ENCODE peak calls at places on chromosomes 11 and 22, in five cellular contexts. Z is IMR-90, H is A549, Y is HCT116, O is K562. D is an unnamed sample.

GRCh38 chr11:62726156-62727006 is 876 bp downstream of the HNRNPUL2 start:
- DNase-seq in O (peak; percentile 29), H (no peak), Z (no peak), Y (no peak), D (no peak)

GRCh38 chr22:37448521-37449150 is 21.4 kb upstream of the ELFN2 start:
- DNase-seq in H (no peak), O (no peak), Y (no peak), Z (no peak), D (no peak)

GRCh38 chr22:24516301-24516737 is 21.2 kb downstream of the UPB1 start:
- DNase-seq in O (no peak), Z (peak; percentile 93), H (peak; percentile 19), Y (no peak), D (peak; percentile 62)

GRCh38 chr11:102318469-102318868 is 1.2 kb downstream of the BIRC3 start:
- DNase-seq in O (no peak), Z (peak; percentile 48), Y (no peak), H (peak; percentile 79), D (no peak)

GRCh38 chr11:36012979-36013378 is 69.1 kb downstream of the LDLRAD3 start:
- DNase-seq in H (no peak), O (no peak), Y (no peak), Z (peak; percentile 49), D (no peak)

GRCh38 chr11:72759468-72759867 is 7.3 kb upstream of the ARAP1 start:
- DNase-seq in Y (no peak), H (no peak), Z (no peak), O (no peak), D (no peak)

GRCh38 chr11:21612326-21612725 is 580.6 kb upstream of the ANO5 start:
- DNase-seq in O (no peak), Y (no peak), Z (no peak), H (no peak), D (no peak)

GRCh38 chr11:73997120-73997772 is 11.6 kb downstream of the UCP3 start:
- DNase-seq in Z (no peak), O (no peak), Y (no peak), H (no peak), D (no peak)

GRCh38 chr11:130478881-130479280 is 30.4 kb downstream of the ADAMTS15 start:
- DNase-seq in O (no peak), H (no peak), Z (peak; percentile 34), Y (no peak), D (no peak)

GRCh38 chr11:112499153-112499907 is 238.7 kb upstream of the PLET1 start:
- DNase-seq in H (no peak), O (no peak), Z (no peak), Y (no peak), D (no peak)

GRCh38 chr11:86047275-86047991 is 21.5 kb downstream of the PICALM start:
- DNase-seq in H (no peak), O (no peak), Y (no peak), Z (peak; percentile 54), D (no peak)

GRCh38 chr11:76810151-76810853 is 27.1 kb downstream of the TSKU start:
- DNase-seq in Y (peak; percentile 15), O (no peak), Z (no peak), H (peak; percentile 50), D (no peak)

GRCh38 chr11:65487467-65488272 is 11.2 kb upstream of the MALAT1 start:
- DNase-seq in H (peak; percentile 100), Z (peak; percentile 100), Y (peak; percentile 99), O (peak; percentile 90), D (peak; percentile 99)

GRCh38 chr22:19494676-19495173 is 15.0 kb downstream of the CDC45 start:
- DNase-seq in O (no peak), Y (no peak), Z (no peak), H (no peak), D (no peak)

GRCh38 chr11:118230088-118230487 is 5.3 kb upstream of the JAML start:
- DNase-seq in H (no peak), Z (no peak), O (no peak), Y (no peak), D (no peak)

GRCh38 chr11:107821199-107821926 is 37.2 kb downstream of the SLC35F2 start:
- DNase-seq in Y (no peak), Z (peak; percentile 50), H (no peak), O (no peak), D (no peak)

GRCh38 chr22:38700271-38700788 is 413 bp downstream of the JOSD1 start:
- DNase-seq in Z (no peak), H (no peak), O (peak; percentile 64), Y (no peak), D (peak; percentile 35)

GRCh38 chr11:25900814-25901213 is 431.1 kb upstream of the ANO3 start:
- DNase-seq in H (no peak), Z (no peak), Y (no peak), O (no peak), D (no peak)

GRCh38 chr11:76335827-76336226 is 45.1 kb downstream of the THAP12 start:
- DNase-seq in H (no peak), Y (no peak), O (no peak), Z (no peak), D (no peak)

GRCh38 chr22:43441751-43442150 is 29.9 kb downstream of the MPPED1 start:
- DNase-seq in H (no peak), O (no peak), Z (no peak), Y (no peak), D (no peak)

GRCh38 chr11:127259118-127259517 is 258.5 kb upstream of the KIRREL3 start:
- DNase-seq in Y (no peak), H (no peak), O (no peak), Z (no peak), D (no peak)

GRCh38 chr22:36773935-36774334 is 2.0 kb downstream of the IFT27 start:
- DNase-seq in Y (no peak), O (no peak), Z (peak; percentile 49), H (peak; percentile 63), D (no peak)

GRCh38 chr11:73210916-73211667 is 7.0 kb upstream of the P2RY2 start:
- DNase-seq in H (no peak), Y (no peak), Z (no peak), O (no peak), D (no peak)

GRCh38 chr11:62592216-62592815 is 993 bp upstream of the TUT1 start:
- DNase-seq in Z (no peak), O (peak; percentile 59), Y (no peak), H (no peak), D (no peak)

GRCh38 chr11:111733009-111733408 is 33.2 kb downstream of the PPP2R1B start:
- DNase-seq in Y (no peak), O (no peak), H (no peak), Z (peak; percentile 91), D (no peak)

DNA sequence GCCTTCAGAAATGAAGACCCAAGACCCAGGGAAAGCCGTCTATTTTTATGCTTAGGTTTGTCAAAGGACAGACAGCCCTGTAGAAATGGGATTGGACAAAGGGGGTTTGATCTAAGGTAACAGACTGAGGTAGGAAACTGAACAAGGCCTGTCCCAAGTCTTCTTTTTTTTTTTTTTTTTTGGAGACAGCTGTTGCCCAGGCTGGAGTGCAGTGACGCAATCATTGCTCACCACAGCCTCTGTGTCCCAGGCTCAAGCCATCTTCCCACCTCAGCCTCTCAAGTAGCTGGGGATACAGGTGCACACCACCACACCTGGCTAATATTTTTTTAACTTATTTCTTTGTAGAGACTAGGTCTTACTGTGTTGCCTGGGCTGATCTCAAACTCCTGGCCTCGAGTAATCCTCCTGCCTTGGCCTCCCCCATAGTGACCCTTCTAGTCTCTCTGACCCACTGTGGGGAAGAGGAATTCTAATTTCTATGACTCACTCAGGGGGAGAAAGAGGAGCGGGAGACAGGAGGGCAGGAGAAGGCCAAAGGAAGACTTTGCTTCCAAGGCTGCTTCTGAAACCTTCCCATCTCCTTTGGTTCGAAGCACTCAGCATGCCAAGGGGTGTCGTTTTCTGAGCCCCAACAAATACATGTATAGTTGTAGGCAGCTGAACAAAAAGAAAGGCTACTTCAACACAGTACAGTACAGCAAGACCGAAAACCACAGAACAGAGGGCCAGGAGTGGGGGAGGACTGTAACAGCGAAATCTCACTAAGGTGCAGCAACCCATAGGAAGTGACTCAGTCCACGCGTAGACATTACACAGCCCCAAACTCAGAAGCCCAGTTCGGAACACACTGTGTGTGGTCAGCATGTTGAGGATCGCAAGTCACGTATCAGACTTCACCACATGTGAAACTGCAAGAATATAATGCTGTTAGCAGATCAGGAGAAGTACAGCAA is 872 bp downstream of the TMA7B start:
- DNase-seq in O (peak; percentile 79), Z (peak; percentile 98), H (no peak), Y (no peak), D (no peak)
- TF ChIP-seq CEBPB in O (peak; percentile 85), Z (peak; percentile 91), H (no peak), Y (no peak), D (no peak)

DNA sequence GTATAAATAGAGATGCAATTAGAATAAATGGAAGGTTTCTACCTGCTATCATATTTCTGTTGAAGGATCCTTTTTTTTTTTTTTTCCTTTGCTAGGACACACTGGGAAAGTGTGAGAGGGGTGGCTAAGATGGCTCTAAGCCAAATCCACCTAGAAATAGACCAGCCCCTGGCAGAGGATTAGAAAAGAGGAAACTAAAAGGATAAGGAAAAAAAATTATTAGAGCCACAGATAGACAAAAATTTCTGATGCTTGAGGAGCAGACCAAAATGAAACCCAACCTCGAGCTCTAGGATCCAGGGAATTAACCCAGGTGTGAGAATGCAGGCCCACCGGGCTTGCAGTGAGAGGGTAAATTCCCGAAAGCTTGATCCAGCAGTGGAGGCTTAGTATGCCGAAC is 262.3 kb downstream of the CADM1 start:
- DNase-seq in Z (no peak), Y (no peak), H (no peak), O (no peak), D (no peak)
- TF ChIP-seq CEBPB in Z (no peak), Y (no peak), H (no peak), O (no peak), D (no peak)

GRCh38 chr22:47966316-47966715 is 1203.9 kb downstream of the TBC1D22A start:
- DNase-seq in O (no peak), Y (no peak), H (no peak), Z (no peak), D (no peak)
- TF ChIP-seq CEBPB in O (no peak), Y (no peak), H (no peak), Z (no peak), D (no peak)

GRCh38 chr11:125494987-125495725 is 909 bp downstream of the FEZ1 start:
- DNase-seq in H (no peak), Z (peak; percentile 31), O (no peak), Y (no peak), D (no peak)

GRCh38 chr11:125494033-125494364 is 2.1 kb downstream of the FEZ1 start:
- DNase-seq in Z (no peak), O (no peak), H (no peak), Y (no peak), D (no peak)

GRCh38 chr11:125494601-125494986 is 1.5 kb downstream of the FEZ1 start:
- DNase-seq in H (no peak), Z (peak; percentile 14), Y (no peak), O (no peak), D (no peak)

GRCh38 chr11:125498521-125498920 is 2.5 kb upstream of the FEZ1 start:
- DNase-seq in Y (no peak), Z (no peak), O (no peak), H (no peak), D (no peak)

GRCh38 chr11:125496465-125496817 is 376 bp upstream of the FEZ1 start:
- DNase-seq in Z (no peak), H (no peak), O (no peak), Y (no peak), D (no peak)
- TF ChIP-seq CEBPB in Z (no peak), H (no peak), O (no peak), Y (no peak), D (no peak)